ENCODE peak calls at places on chromosomes 3 and 15, in four cellular contexts. M, Z, R and W are unnamed samples.

GRCh38 chr3:128559486-128560225 is 66.7 kb upstream of the GATA2 start:
- DNase-seq in Z (no peak), M (no peak), R (peak), W (no peak)

GRCh38 chr3:152491922-152492321 is 223.2 kb downstream of the MBNL1 start:
- DNase-seq in R (no peak), Z (no peak), M (no peak), W (no peak)

GRCh38 chr3:133408961-133409360 is 9.1 kb downstream of the BFSP2 start:
- DNase-seq in R (peak), Z (no peak), M (no peak), W (no peak)

GRCh38 chr15:30985081-30985531 is 6.3 kb downstream of the MTMR10 start:
- DNase-seq in M (no peak), R (peak), Z (no peak), W (no peak)

GRCh38 chr15:98548172-98548971 is 100.0 kb upstream of the IGF1R start:
- DNase-seq in Z (peak), M (peak), R (peak), W (peak)

GRCh38 chr3:156174229-156174847 is 54.0 kb downstream of the KCNAB1 start:
- DNase-seq in R (peak), Z (no peak), M (no peak), W (peak)

GRCh38 chr15:72968531-72968922 is 83.7 kb upstream of the NEO1 start:
- DNase-seq in R (no peak), Z (no peak), M (peak), W (no peak)

GRCh38 chr15:101150723-101151040 is 101.2 kb downstream of the CHSY1 start:
- DNase-seq in R (no peak), Z (no peak), M (no peak), W (no peak)

GRCh38 chr3:178709047-178709446 is 172.8 kb downstream of the KCNMB2 start:
- DNase-seq in Z (no peak), R (peak), M (no peak), W (no peak)

GRCh38 chr15:39287322-39288195 is 293.3 kb upstream of the THBS1 start:
- DNase-seq in M (no peak), Z (no peak), R (peak), W (no peak)

GRCh38 chr15:88749699-88750098 is 53.5 kb upstream of the ACAN start:
- DNase-seq in R (no peak), M (no peak), Z (no peak), W (no peak)

GRCh38 chr15:26179906-26180305 is 316.8 kb upstream of the ATP10A start:
- DNase-seq in Z (no peak), M (no peak), R (no peak), W (peak)

GRCh38 chr15:52217186-52217585 is 26.0 kb upstream of the GNB5 start:
- DNase-seq in M (peak), R (no peak), Z (no peak), W (no peak)

GRCh38 chr3:13879946-13880810 is at the start of gene WNT7A:
- DNase-seq in M (no peak), Z (no peak), R (no peak), W (no peak)

GRCh38 chr3:194132465-194133358 is 3.2 kb upstream of the HES1 start:
- DNase-seq in Z (no peak), M (no peak), R (no peak), W (no peak)

GRCh38 chr3:119817964-119818363 is 36.1 kb downstream of the NR1I2 start:
- DNase-seq in Z (no peak), M (no peak), R (no peak), W (no peak)

GRCh38 chr3:8445861-8446260 is 55.8 kb upstream of the LMCD1 start:
- DNase-seq in M (no peak), R (peak), Z (peak), W (no peak)

GRCh38 chr15:58440181-58440910 is 8.6 kb downstream of the LIPC start:
- DNase-seq in M (peak), Z (peak), R (peak), W (no peak)

GRCh38 chr3:42662813-42663535 is 9.5 kb downstream of the ZBTB47 start:
- DNase-seq in R (no peak), Z (no peak), M (no peak), W (no peak)

GRCh38 chr3:51340311-51340829 is 44.7 kb upstream of the MANF start:
- DNase-seq in R (peak), Z (no peak), M (no peak), W (peak)

GRCh38 chr3:30691944-30692343 is 85.5 kb downstream of the TGFBR2 start:
- DNase-seq in M (no peak), Z (no peak), R (no peak), W (no peak)

GRCh38 chr3:127304121-127304744 is 16.4 kb upstream of the PRR20G start:
- DNase-seq in M (peak), Z (no peak), R (no peak), W (peak)

GRCh38 chr15:101615414-101615985 is 36.7 kb downstream of the TM2D3 start:
- DNase-seq in M (no peak), R (no peak), Z (no peak), W (no peak)

GRCh38 chr3:120192159-120192558 is 92.9 kb downstream of the GPR156 start:
- DNase-seq in R (peak), Z (no peak), M (no peak), W (no peak)

GRCh38 chr3:127458698-127459097 is 131.8 kb downstream of the TPRA1 start:
- DNase-seq in Z (no peak), R (no peak), M (no peak), W (no peak)

GRCh38 chr3:48301814-48302194 is 31.7 kb downstream of the SPINK8 start:
- DNase-seq in M (peak), R (peak), Z (peak), W (no peak)
- H3K27ac ChIP-seq in M (peak), R (peak), Z (peak), W (peak)

GRCh38 chr3:183710231-183710630 is 12.6 kb downstream of the YEATS2 start:
- DNase-seq in M (no peak), R (peak), Z (no peak), W (no peak)
- H3K27ac ChIP-seq in M (no peak), R (no peak), Z (no peak), W (no peak)

DNA sequence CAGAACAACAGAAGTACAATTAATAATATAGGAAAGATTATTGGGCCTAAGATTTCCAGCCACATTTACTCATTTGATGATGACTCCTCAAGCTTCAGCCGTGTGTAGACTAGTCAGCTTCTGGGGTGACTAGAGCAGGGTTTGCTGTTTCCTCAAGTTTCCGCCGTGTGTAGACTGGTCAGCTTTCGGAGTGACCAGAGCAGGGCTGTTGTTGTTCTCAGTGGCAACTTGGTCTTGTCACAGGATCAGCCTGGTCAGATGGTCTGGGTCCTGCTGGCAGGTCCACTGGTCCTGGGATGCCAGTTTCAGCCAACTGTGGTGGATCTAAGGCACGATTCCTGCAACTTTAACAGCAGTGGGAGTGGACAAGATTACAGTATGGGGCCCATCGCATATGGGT is 21.8 kb upstream of the NOX5 start:
- DNase-seq in M (no peak), Z (no peak), R (no peak), W (peak)
- H3K27ac ChIP-seq in M (no peak), Z (no peak), R (no peak), W (no peak)

GRCh38 chr15:47750030-47750739 is 32.9 kb downstream of the SEMA6D start:
- DNase-seq in R (peak), M (no peak), Z (no peak), W (no peak)
- H3K27ac ChIP-seq in R (peak), M (no peak), Z (no peak), W (no peak)

GRCh38 chr15:64152507-64153387 is 1.2 kb downstream of the SNX22 start:
- DNase-seq in M (no peak), Z (no peak), R (no peak), W (no peak)
- H3K27ac ChIP-seq in M (no peak), Z (no peak), R (no peak), W (no peak)